ENCODE peak calls at places on chromosomes 7 and 10, in eight cellular contexts. K, P, M, J, X, T, Z and N are unnamed samples.
A peak's percentile ranks its signal among the peaks of the same experiment; 100 is the strongest.

GRCh38 chr10:33238643-33239042 is 95.8 kb downstream of the NRP1 start:
- DNase-seq in X (no peak), J (no peak), Z (no peak), P (no peak), K (no peak), M (no peak), T (peak; percentile 96), N (no peak)

GRCh38 chr10:93991101-93991500 is 2.6 kb upstream of the PLCE1 start:
- DNase-seq in Z (no peak), X (no peak), T (no peak), M (no peak), K (no peak), P (no peak), J (no peak), N (no peak)

GRCh38 chr7:77349141-77349540 is 67.0 kb downstream of the GSAP start:
- DNase-seq in P (no peak), J (no peak), X (peak; percentile 21), K (no peak), Z (no peak), M (no peak), T (peak; percentile 46), N (no peak)

GRCh38 chr7:156065400-156065799 is 253.1 kb upstream of the SHH start:
- DNase-seq in M (no peak), P (no peak), J (no peak), Z (no peak), K (no peak), T (no peak), X (no peak), N (no peak)

GRCh38 chr7:158239290-158239981 is 348.2 kb downstream of the PTPRN2 start:
- DNase-seq in J (no peak), Z (no peak), X (no peak), K (no peak), T (no peak), P (peak; percentile 66), M (no peak), N (no peak)

GRCh38 chr10:110498087-110498981 is 627 bp downstream of the DUSP5 start:
- DNase-seq in T (peak; percentile 48), J (no peak), M (peak; percentile 77), P (peak; percentile 42), X (peak; percentile 69), Z (peak; percentile 31), K (peak; percentile 51), N (peak; percentile 69)

GRCh38 chr10:82861889-82862288 is 986.9 kb downstream of the NRG3 start:
- DNase-seq in X (no peak), Z (no peak), M (no peak), T (no peak), P (no peak), J (no peak), K (no peak), N (no peak)

GRCh38 chr10:70908426-70909296 is 20.3 kb upstream of the PCBD1 start:
- DNase-seq in K (no peak), M (no peak), J (no peak), P (no peak), T (no peak), Z (no peak), X (no peak), N (no peak)

GRCh38 chr10:99873846-99874245 is 91.4 kb downstream of the ABCC2 start:
- DNase-seq in T (no peak), M (no peak), K (no peak), X (no peak), P (no peak), J (no peak), Z (no peak), N (no peak)

GRCh38 chr10:12787297-12787696 is 214.2 kb downstream of the CCDC3 start:
- DNase-seq in Z (no peak), M (no peak), P (no peak), T (no peak), K (no peak), J (no peak), X (no peak), N (no peak)

GRCh38 chr10:126647116-126647515 is 23.4 kb downstream of the C10orf90 start:
- DNase-seq in T (no peak), M (no peak), P (no peak), X (no peak), Z (no peak), K (no peak), J (no peak), N (no peak)

GRCh38 chr10:45379891-45380540 is 6.0 kb downstream of the ALOX5 start:
- DNase-seq in T (no peak), X (peak; percentile 96), M (no peak), P (peak; percentile 33), Z (no peak), J (no peak), K (no peak), N (no peak)

GRCh38 chr7:14021069-14021468 is 31.6 kb upstream of the ETV1 start:
- DNase-seq in M (no peak), K (no peak), J (no peak), P (no peak), T (peak; percentile 84), X (no peak), Z (no peak), N (no peak)

GRCh38 chr7:155190608-155191536 is 106.8 kb upstream of the INSIG1 start:
- DNase-seq in P (peak; percentile 51), T (no peak), X (peak; percentile 57), M (peak; percentile 74), J (no peak), Z (peak; percentile 72), K (peak; percentile 75), N (peak; percentile 57)

GRCh38 chr10:72009062-72009429 is 44.9 kb downstream of the CHST3 start:
- DNase-seq in K (no peak), T (no peak), Z (no peak), P (no peak), X (no peak), M (no peak), J (no peak), N (no peak)

GRCh38 chr10:26890956-26891355 is 30.2 kb upstream of the ABI1 start:
- DNase-seq in M (peak; percentile 76), K (peak; percentile 71), J (no peak), T (peak; percentile 66), P (peak; percentile 31), X (peak; percentile 62), Z (peak; percentile 51), N (peak; percentile 44)
- TF ChIP-seq CTCF in M (peak; percentile 79), K (peak; percentile 56), J (no peak), T (peak; percentile 56), P (peak; percentile 35), X (peak; percentile 60), Z (peak; percentile 69), N (peak; percentile 36)

GRCh38 chr10:14545827-14546226 is 215.1 kb upstream of the FRMD4A start:
- DNase-seq in K (no peak), X (no peak), T (peak; percentile 83), M (no peak), P (no peak), J (peak; percentile 23), Z (no peak), N (no peak)

GRCh38 chr10:14548970-14549369 is 218.2 kb upstream of the FRMD4A start:
- DNase-seq in X (no peak), P (no peak), M (no peak), J (peak; percentile 32), K (no peak), T (no peak), Z (no peak), N (no peak)

GRCh38 chr10:14549496-14549895 is 218.8 kb upstream of the FRMD4A start:
- DNase-seq in P (no peak), M (no peak), K (no peak), Z (no peak), J (peak; percentile 21), X (no peak), T (peak; percentile 35), N (no peak)

GRCh38 chr10:14548474-14548873 is 217.8 kb upstream of the FRMD4A start:
- DNase-seq in X (no peak), Z (no peak), T (no peak), P (no peak), K (no peak), M (no peak), J (no peak), N (no peak)

GRCh38 chr10:14547826-14548225 is 217.1 kb upstream of the FRMD4A start:
- DNase-seq in Z (no peak), M (peak; percentile 73), P (no peak), T (no peak), J (peak; percentile 34), X (no peak), K (peak; percentile 44), N (no peak)
- TF ChIP-seq CTCF in Z (peak; percentile 24), M (peak; percentile 42), P (no peak), T (no peak), J (no peak), X (peak; percentile 16), K (peak; percentile 53), N (peak; percentile 45)

DNA sequence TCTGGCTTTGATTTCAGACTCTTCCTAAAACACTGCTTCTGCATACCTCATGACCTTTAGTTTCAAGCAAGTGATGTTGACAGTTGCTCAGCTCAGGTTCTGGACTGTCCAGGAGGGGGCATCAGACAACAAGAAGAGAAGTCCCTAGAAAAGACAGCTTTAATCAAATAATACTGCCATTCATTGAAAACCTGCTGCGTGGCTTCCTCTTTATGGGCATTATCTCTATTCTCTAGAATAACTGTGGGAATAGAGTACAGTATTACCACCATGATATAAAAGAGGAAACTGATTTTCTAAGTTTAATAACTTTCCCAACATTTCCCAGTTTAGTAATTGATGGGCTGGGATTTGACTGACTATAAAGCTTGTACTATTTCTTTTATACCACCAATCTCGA is 170.4 kb downstream of the SNX13 start:
- DNase-seq in X (peak; percentile 91), M (peak; percentile 78), T (peak; percentile 75), P (peak; percentile 70), K (peak; percentile 67), J (no peak), Z (peak; percentile 57), N (no peak)
- TF ChIP-seq CTCF in X (peak; percentile 89), M (peak; percentile 89), T (peak; percentile 83), P (peak; percentile 50), K (peak; percentile 67), J (peak; percentile 71), Z (peak; percentile 97), N (peak; percentile 43)

GRCh38 chr7:55251313-55251712 is 113.8 kb upstream of the LANCL2 start:
- DNase-seq in J (peak; percentile 42), M (no peak), P (no peak), T (no peak), Z (no peak), X (no peak), K (no peak), N (no peak)

GRCh38 chr7:55248526-55248925 is 116.6 kb upstream of the LANCL2 start:
- DNase-seq in K (no peak), X (no peak), J (peak; percentile 9), P (no peak), Z (no peak), T (no peak), M (no peak), N (no peak)

GRCh38 chr7:55249332-55249731 is 115.8 kb upstream of the LANCL2 start:
- DNase-seq in J (peak; percentile 44), Z (peak; percentile 63), K (no peak), T (no peak), P (no peak), X (no peak), M (no peak), N (no peak)

GRCh38 chr7:55251911-55252310 is 113.2 kb upstream of the LANCL2 start:
- DNase-seq in Z (no peak), X (no peak), P (no peak), T (no peak), K (no peak), J (peak; percentile 4), M (no peak), N (no peak)

DNA sequence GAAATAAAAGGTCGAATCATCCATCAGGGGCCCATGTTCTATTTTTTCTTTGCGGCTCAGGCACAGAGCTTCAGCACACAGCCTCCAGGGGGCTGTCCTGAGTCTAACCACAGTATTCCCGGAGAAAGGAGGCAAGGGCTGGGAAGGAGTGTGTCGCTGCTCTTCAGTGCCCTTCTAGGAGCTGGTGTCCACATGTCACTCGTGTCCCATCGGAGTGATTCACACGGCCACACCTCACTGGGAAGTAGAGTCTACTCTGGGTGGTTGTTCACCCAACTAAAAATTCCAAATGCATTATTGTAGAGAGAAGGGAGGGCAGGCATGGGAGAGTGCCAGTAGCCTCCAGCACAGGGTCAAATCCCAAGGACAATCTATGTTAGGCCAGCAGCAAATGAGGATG is 114.8 kb upstream of the LANCL2 start:
- DNase-seq in J (peak; percentile 54), P (peak; percentile 56), T (no peak), Z (no peak), K (peak; percentile 68), X (no peak), M (peak; percentile 66), N (no peak)
- TF ChIP-seq CTCF in J (peak; percentile 51), P (peak; percentile 69), T (peak; percentile 42), Z (peak; percentile 67), K (peak; percentile 45), X (peak; percentile 52), M (peak; percentile 70), N (no peak)